ENCODE peak calls at places on chromosomes 12 and 14, in four cellular contexts. One of them, this sample, is unnamed.

GRCh38 chr12:10959777-10960176 is 20.7 kb upstream of the TAS2R14 start:
- DNase-seq in ureter: no peak
- DNase-seq in lung: no peak
- DNase-seq in astrocyte of the hippocampus: no peak
- DNase-seq in this sample: no peak

GRCh38 chr14:50123062-50123461 is 6.7 kb upstream of the VCPKMT start:
- DNase-seq in ureter: no peak
- DNase-seq in lung: no peak
- DNase-seq in astrocyte of the hippocampus: no peak
- DNase-seq in this sample: no peak

GRCh38 chr14:69323266-69323966 is 63.5 kb downstream of the GALNT16 start:
- DNase-seq in ureter: no peak
- DNase-seq in lung: no peak
- DNase-seq in astrocyte of the hippocampus: no peak
- DNase-seq in this sample: peak

GRCh38 chr12:1324099-1324498 is 270.3 kb downstream of the FBXL14 start:
- DNase-seq in ureter: no peak
- DNase-seq in lung: no peak
- DNase-seq in astrocyte of the hippocampus: no peak
- DNase-seq in this sample: no peak

GRCh38 chr14:65103150-65103760 is 938 bp upstream of the MAX start:
- DNase-seq in ureter: no peak
- DNase-seq in lung: no peak
- DNase-seq in astrocyte of the hippocampus: no peak
- DNase-seq in this sample: no peak

GRCh38 chr14:90805662-90806548 is 10.3 kb downstream of the TTC7B start:
- DNase-seq in ureter: no peak
- DNase-seq in lung: no peak
- DNase-seq in astrocyte of the hippocampus: no peak
- DNase-seq in this sample: no peak

GRCh38 chr12:68113644-68114043 is 45.9 kb downstream of the IFNG start:
- DNase-seq in ureter: no peak
- DNase-seq in lung: no peak
- DNase-seq in astrocyte of the hippocampus: no peak
- DNase-seq in this sample: no peak

GRCh38 chr12:22658214-22658613 is 33.2 kb downstream of the ETNK1 start:
- DNase-seq in ureter: no peak
- DNase-seq in lung: no peak
- DNase-seq in astrocyte of the hippocampus: peak
- DNase-seq in this sample: no peak

GRCh38 chr14:91173867-91174266 is 60.0 kb downstream of the DGLUCY start:
- DNase-seq in ureter: no peak
- DNase-seq in lung: no peak
- DNase-seq in astrocyte of the hippocampus: no peak
- DNase-seq in this sample: no peak

GRCh38 chr12:51874013-51874412 is 13.9 kb upstream of the ANKRD33 start:
- DNase-seq in ureter: no peak
- DNase-seq in lung: no peak
- DNase-seq in astrocyte of the hippocampus: peak
- DNase-seq in this sample: no peak

GRCh38 chr14:22656945-22657711 is 13.0 kb upstream of the OR6J1 start:
- DNase-seq in ureter: peak
- DNase-seq in lung: no peak
- DNase-seq in astrocyte of the hippocampus: peak
- DNase-seq in this sample: no peak

GRCh38 chr14:101624579-101624978 is 63.3 kb downstream of the DIO3 start:
- DNase-seq in ureter: no peak
- DNase-seq in lung: no peak
- DNase-seq in astrocyte of the hippocampus: no peak
- DNase-seq in this sample: no peak

GRCh38 chr14:23608454-23608853 is 27.7 kb upstream of the DHRS2 start:
- DNase-seq in ureter: no peak
- DNase-seq in lung: no peak
- DNase-seq in astrocyte of the hippocampus: no peak
- DNase-seq in this sample: no peak

GRCh38 chr12:45170456-45171042 is 45.3 kb upstream of the ANO6 start:
- DNase-seq in ureter: peak
- DNase-seq in lung: peak
- DNase-seq in astrocyte of the hippocampus: peak
- DNase-seq in this sample: peak

GRCh38 chr14:73995977-73996378 is 23.1 kb downstream of the ENTPD5 start:
- DNase-seq in ureter: no peak
- DNase-seq in lung: no peak
- DNase-seq in astrocyte of the hippocampus: no peak
- DNase-seq in this sample: no peak

GRCh38 chr12:17372508-17372907 is 717.5 kb downstream of the RERGL start:
- DNase-seq in ureter: no peak
- DNase-seq in lung: no peak
- DNase-seq in astrocyte of the hippocampus: no peak
- DNase-seq in this sample: no peak

GRCh38 chr12:129997239-129997638 is 93.4 kb upstream of the TMEM132D start:
- DNase-seq in ureter: no peak
- DNase-seq in lung: no peak
- DNase-seq in astrocyte of the hippocampus: no peak
- DNase-seq in this sample: no peak

GRCh38 chr12:49364989-49365388 is 2.3 kb upstream of the SPATS2 start:
- DNase-seq in ureter: no peak
- DNase-seq in lung: no peak
- DNase-seq in astrocyte of the hippocampus: no peak
- DNase-seq in this sample: no peak

GRCh38 chr12:54463034-54463433 is 10.4 kb downstream of the GTSF1 start:
- DNase-seq in ureter: no peak
- DNase-seq in lung: no peak
- DNase-seq in astrocyte of the hippocampus: no peak
- DNase-seq in this sample: no peak

GRCh38 chr12:91877022-91877421 is 268.6 kb downstream of the BTG1 start:
- DNase-seq in ureter: peak
- DNase-seq in lung: peak
- DNase-seq in astrocyte of the hippocampus: no peak
- DNase-seq in this sample: no peak

GRCh38 chr12:122886851-122887816 is 8.8 kb downstream of the VPS37B start:
- DNase-seq in ureter: no peak
- DNase-seq in lung: no peak
- DNase-seq in astrocyte of the hippocampus: peak
- DNase-seq in this sample: no peak

GRCh38 chr14:69044965-69045555 is 66.0 kb upstream of the ACTN1 start:
- DNase-seq in ureter: no peak
- DNase-seq in lung: no peak
- DNase-seq in astrocyte of the hippocampus: peak
- DNase-seq in this sample: peak

GRCh38 chr12:108459106-108459505 is 56.0 kb upstream of the FICD start:
- DNase-seq in ureter: no peak
- DNase-seq in lung: no peak
- DNase-seq in astrocyte of the hippocampus: no peak
- DNase-seq in this sample: no peak

GRCh38 chr14:88326352-88327103 is 3.5 kb upstream of the KCNK10 start:
- DNase-seq in ureter: no peak
- DNase-seq in lung: no peak
- DNase-seq in astrocyte of the hippocampus: peak
- DNase-seq in this sample: no peak

GRCh38 chr12:107731376-107731775 is 29.6 kb downstream of the PRDM4 start:
- DNase-seq in ureter: no peak
- DNase-seq in lung: no peak
- DNase-seq in astrocyte of the hippocampus: no peak
- DNase-seq in this sample: no peak

This sample was measured in uterus.